ENCODE peak calls at places on chromosomes 6 and 20, in ten cellular contexts. D, U, K, Z, A, R, M, L, P and B are unnamed samples.

GRCh38 chr20:38307371-38308046 is 3.6 kb downstream of the BPI start:
- DNase-seq in D (no peak), U (no peak), K (no peak), Z (no peak), A (peak; percentile 23), R (no peak), M (no peak), L (no peak), P (no peak), B (no peak)

GRCh38 chr6:4291453-4292403 is 156.4 kb upstream of the ECI2 start:
- DNase-seq in D (no peak), U (no peak), K (no peak), Z (no peak), A (no peak), R (no peak), M (no peak), L (peak; percentile 17), P (no peak), B (no peak)

GRCh38 chr6:37142047-37142614 is 27.8 kb upstream of the PIM1 start:
- DNase-seq in D (no peak), U (no peak), K (no peak), Z (no peak), A (no peak), R (no peak), M (no peak), L (no peak), P (no peak), B (no peak)

GRCh38 chr20:8981482-8981881 is 87.4 kb upstream of the PLCB4 start:
- DNase-seq in D (no peak), U (no peak), K (no peak), Z (no peak), A (no peak), R (no peak), M (no peak), L (no peak), P (no peak), B (no peak)

GRCh38 chr6:127877231-127877630 is 23.6 kb downstream of the THEMIS start:
- DNase-seq in D (no peak), U (no peak), K (no peak), Z (no peak), A (no peak), R (no peak), M (no peak), L (no peak), P (no peak), B (no peak)

GRCh38 chr6:135046912-135047311 is 7.7 kb downstream of the HBS1L start:
- DNase-seq in D (no peak), U (no peak), K (no peak), Z (no peak), A (no peak), R (no peak), M (no peak), L (no peak), P (no peak), B (no peak)

GRCh38 chr6:166998256-166999144 is 697 bp upstream of the CEP43 start:
- DNase-seq in D (no peak), U (peak; percentile 63), K (peak; percentile 21), Z (peak; percentile 39), A (peak; percentile 49), R (no peak), M (no peak), L (peak; percentile 69), P (peak; percentile 31), B (peak; percentile 18)

GRCh38 chr6:12749531-12750379 is 33.2 kb downstream of the PHACTR1 start:
- DNase-seq in D (no peak), U (peak; percentile 49), K (peak; percentile 43), Z (no peak), A (peak; percentile 71), R (no peak), M (no peak), L (no peak), P (no peak), B (no peak)

GRCh38 chr6:33008944-33009861 is at the start of gene HLA-DOA:
- DNase-seq in D (no peak), U (no peak), K (peak; percentile 69), Z (no peak), A (peak; percentile 90), R (peak; percentile 18), M (no peak), L (peak; percentile 13), P (no peak), B (peak; percentile 76)

GRCh38 chr20:31859266-31859997 is 10.9 kb downstream of the DUSP15 start:
- DNase-seq in D (no peak), U (peak; percentile 70), K (no peak), Z (no peak), A (no peak), R (no peak), M (no peak), L (no peak), P (no peak), B (no peak)
- H3K4me3 ChIP-seq in D (no peak overlapping the region), U (no peak overlapping the region), K (no peak overlapping the region), Z (no peak overlapping the region), A (no peak overlapping the region), R (no peak overlapping the region), M (no peak overlapping the region), L (no peak overlapping the region), P (no peak overlapping the region), B (no peak overlapping the region)

GRCh38 chr20:47357296-47358051 is 975 bp upstream of the ZMYND8 start:
- DNase-seq in D (no peak), U (peak; percentile 95), K (no peak), Z (peak; percentile 93), A (peak; percentile 80), R (peak; percentile 78), M (peak; percentile 33), L (peak; percentile 84), P (peak; percentile 91), B (peak; percentile 82)

GRCh38 chr20:47358052-47358671 is 1.7 kb upstream of the ZMYND8 start:
- DNase-seq in D (no peak), U (no peak), K (no peak), Z (no peak), A (no peak), R (no peak), M (no peak), L (peak; percentile 19), P (no peak), B (no peak)

GRCh38 chr20:47360207-47360488 is 3.6 kb upstream of the ZMYND8 start:
- DNase-seq in D (no peak), U (peak; percentile 91), K (no peak), Z (no peak), A (no peak), R (no peak), M (peak; percentile 40), L (peak; percentile 78), P (peak; percentile 57), B (no peak)

GRCh38 chr20:47359533-47360206 is 3.2 kb upstream of the ZMYND8 start:
- DNase-seq in D (no peak), U (no peak), K (no peak), Z (no peak), A (no peak), R (no peak), M (no peak), L (no peak), P (no peak), B (no peak)

DNA sequence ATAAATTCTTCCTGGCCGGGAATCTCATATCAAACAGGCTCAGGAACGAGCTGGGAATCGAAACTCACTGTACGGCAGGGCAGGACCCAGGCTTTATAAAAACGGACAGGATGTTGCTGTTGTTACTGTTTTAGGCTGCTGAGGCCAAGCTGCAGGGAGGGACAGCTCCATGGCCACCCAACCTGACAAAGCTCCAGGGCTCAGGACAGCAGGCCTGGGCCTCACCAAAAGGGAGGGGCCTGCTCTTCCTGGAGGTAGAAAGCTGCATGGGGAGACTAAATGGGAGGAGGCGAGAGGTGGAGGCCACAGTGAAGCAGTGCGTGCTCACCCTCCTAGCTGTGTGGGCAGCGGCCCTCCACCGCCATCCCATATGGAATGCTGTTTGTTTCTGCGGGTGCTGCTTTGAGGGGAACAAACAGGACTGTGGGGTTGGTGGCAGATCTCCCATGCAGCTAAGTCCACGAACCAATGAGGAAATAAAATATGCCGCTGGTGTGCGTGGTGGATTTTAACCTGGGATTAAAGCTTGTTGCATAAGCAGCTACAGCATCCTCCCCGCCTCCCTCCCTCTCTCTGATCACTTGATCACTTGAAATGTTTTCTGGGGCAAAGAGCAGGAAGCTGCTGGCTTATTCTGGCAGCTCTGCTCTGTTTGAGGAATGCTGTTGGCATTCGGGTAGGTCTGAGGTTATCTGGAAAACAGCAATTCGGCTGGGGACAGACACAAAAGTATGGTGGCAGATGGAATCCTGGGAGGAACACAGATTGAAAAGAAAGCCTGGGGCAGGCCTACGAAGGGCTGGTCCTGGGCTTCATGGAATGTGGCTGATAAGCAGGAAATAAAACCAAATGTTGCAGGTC is 2.4 kb upstream of the ZMYND8 start:
- DNase-seq in D (peak; percentile 64), U (peak; percentile 97), K (no peak), Z (peak; percentile 93), A (peak; percentile 85), R (peak; percentile 83), M (peak; percentile 73), L (peak; percentile 92), P (peak; percentile 90), B (no peak)
- H3K4me1 ChIP-seq in D (peaks cover 90% of the 10 kb centered on the region), U (peaks cover 72% of the 10 kb centered on the region), K (peaks cover 43% of the 10 kb centered on the region), Z (peaks cover 81% of the 10 kb centered on the region), A (peaks cover 86% of the 10 kb centered on the region), R (peaks cover 21% of the 10 kb centered on the region), M (peaks cover 88% of the 10 kb centered on the region), L (peaks cover 77% of the 10 kb centered on the region), P (peaks cover 32% of the 10 kb centered on the region), B (peaks cover 52% of the 10 kb centered on the region)

GRCh38 chr6:165807249-165807951 is 144.4 kb upstream of the PDE10A start:
- DNase-seq in D (no peak), U (no peak), K (no peak), Z (no peak), A (no peak), R (no peak), M (no peak), L (no peak), P (no peak), B (no peak)
- H3K4me3 ChIP-seq in D (no peak overlapping the region), U (no peak overlapping the region), K (no peak overlapping the region), Z (no peak overlapping the region), A (no peak overlapping the region), R (no peak overlapping the region), M (no peak overlapping the region), L (no peak overlapping the region), P (no peak overlapping the region), B (no peak overlapping the region)

GRCh38 chr20:1386323-1386722 is 6.5 kb downstream of the FKBP1A start:
- DNase-seq in D (no peak), U (no peak), K (no peak), Z (no peak), A (no peak), R (no peak), M (no peak), L (no peak), P (no peak), B (no peak)

GRCh38 chr20:1377984-1378742 is 14.7 kb downstream of the FKBP1A start:
- DNase-seq in D (peak; percentile 60), U (no peak), K (no peak), Z (no peak), A (no peak), R (no peak), M (no peak), L (no peak), P (no peak), B (no peak)

GRCh38 chr20:1383621-1384404 is 9.0 kb downstream of the FKBP1A start:
- DNase-seq in D (no peak), U (no peak), K (no peak), Z (no peak), A (no peak), R (no peak), M (no peak), L (no peak), P (peak; percentile 54), B (no peak)

GRCh38 chr20:1382670-1383069 is 10.2 kb downstream of the FKBP1A start:
- DNase-seq in D (no peak), U (no peak), K (no peak), Z (no peak), A (no peak), R (no peak), M (no peak), L (no peak), P (no peak), B (no peak)

GRCh38 chr20:1381753-1382591 is 10.9 kb downstream of the FKBP1A start:
- DNase-seq in D (no peak), U (no peak), K (no peak), Z (no peak), A (no peak), R (no peak), M (no peak), L (no peak), P (no peak), B (no peak)
- H3K4me1 ChIP-seq in D (peaks cover 93% of the 10 kb centered on the region), U (peaks cover 34% of the 10 kb centered on the region), K (peaks cover 2% of the 10 kb centered on the region), Z (peaks cover 70% of the 10 kb centered on the region), A (peaks cover 5% of the 10 kb centered on the region), R (no peaks in the 10 kb centered on the region), M (peaks cover 44% of the 10 kb centered on the region), L (peaks cover 48% of the 10 kb centered on the region), P (peaks cover 22% of the 10 kb centered on the region), B (peaks cover 87% of the 10 kb centered on the region)